ENCODE peak calls at places on chromosomes 13 and 19, in seven cellular contexts. D, B, V, R, E, S and L are unnamed samples.

GRCh38 chr13:39250440-39250839 is 212.2 kb downstream of the NHLRC3 start:
- DNase-seq in D (no peak), B (no peak), V (no peak), E (no peak), R (no peak), S (no peak), L (no peak)

GRCh38 chr13:48437381-48437780 is 24.5 kb upstream of the LPAR6 start:
- DNase-seq in B (peak), V (no peak), R (no peak), E (peak), D (peak), S (peak), L (peak)

GRCh38 chr13:33251131-33251629 is 34.4 kb downstream of the STARD13 start:
- DNase-seq in S (peak), D (no peak), V (no peak), R (no peak), B (peak), E (peak), L (peak)

GRCh38 chr19:45643024-45643926 is 4.1 kb upstream of the EML2 start:
- DNase-seq in B (peak), S (peak), R (peak), D (peak), V (peak), E (peak), L (peak)

GRCh38 chr19:45352471-45352870 is 11.9 kb downstream of the KLC3 start:
- DNase-seq in V (no peak), D (no peak), S (no peak), R (no peak), E (no peak), B (no peak), L (no peak)

GRCh38 chr19:44777715-44778347 is at the start of gene CBLC:
- DNase-seq in R (peak), V (no peak), S (no peak), D (peak), B (no peak), E (no peak), L (no peak)

GRCh38 chr19:18274776-18275356 is 614 bp upstream of the IQCN start:
- DNase-seq in R (peak), S (peak), V (peak), E (peak), B (peak), D (peak), L (peak)

GRCh38 chr19:29683009-29683408 is 17.7 kb downstream of the PLEKHF1 start:
- DNase-seq in B (no peak), E (no peak), D (no peak), S (no peak), V (no peak), R (no peak), L (no peak)

GRCh38 chr19:11168568-11168967 is 13.0 kb upstream of the SPC24 start:
- DNase-seq in E (no peak), V (no peak), S (peak), B (no peak), R (no peak), D (no peak), L (no peak)

GRCh38 chr13:104571161-104571889 is 1505.1 kb upstream of the SLC10A2 start:
- DNase-seq in E (peak), V (peak), S (peak), R (no peak), B (peak), D (peak), L (peak)

GRCh38 chr13:92974905-92975429 is 251.6 kb upstream of the GPC6 start:
- DNase-seq in S (no peak), B (no peak), R (no peak), D (no peak), V (no peak), E (no peak), L (no peak)

GRCh38 chr19:15913830-15914229 is 16.0 kb upstream of the CYP4F2 start:
- DNase-seq in R (no peak), S (no peak), B (no peak), E (no peak), D (no peak), V (no peak), L (no peak)

GRCh38 chr13:35279500-35279899 is 197.0 kb downstream of the MAB21L1 start:
- DNase-seq in D (no peak), S (no peak), V (no peak), R (no peak), B (no peak), E (no peak), L (no peak)

GRCh38 chr13:109768176-109768575 is 18.2 kb downstream of the IRS2 start:
- DNase-seq in E (no peak), V (no peak), R (no peak), D (no peak), B (no peak), S (no peak), L (no peak)

GRCh38 chr19:33677745-33678426 is 56.1 kb downstream of the CHST8 start:
- DNase-seq in D (no peak), R (no peak), E (no peak), B (no peak), V (no peak), S (no peak), L (no peak)

GRCh38 chr13:33411312-33411711 is 125.8 kb upstream of the STARD13 start:
- DNase-seq in R (no peak), D (no peak), B (no peak), S (no peak), E (no peak), V (no peak), L (no peak)

GRCh38 chr13:36131215-36131930 is at the start of gene DCLK1:
- DNase-seq in D (peak), E (peak), R (no peak), V (peak), S (no peak), B (peak), L (peak)

GRCh38 chr13:46812398-46812797 is 15.4 kb upstream of the ESD start:
- DNase-seq in R (no peak), D (no peak), V (no peak), E (no peak), B (no peak), S (no peak), L (no peak)

GRCh38 chr19:33501957-33502356 is 19.6 kb downstream of the PEPD start:
- DNase-seq in B (no peak), D (no peak), V (no peak), S (no peak), R (no peak), E (no peak), L (no peak)

GRCh38 chr13:112711528-112712265 is 21.9 kb downstream of the ATP11A start:
- DNase-seq in B (peak), D (peak), S (peak), R (peak), E (peak), V (no peak), L (peak)

GRCh38 chr13:29454931-29455481 is 140.5 kb downstream of the SLC7A1 start:
- DNase-seq in B (no peak), S (peak), D (no peak), R (no peak), E (no peak), V (peak), L (no peak)

GRCh38 chr13:33272531-33273124 is 12.9 kb downstream of the STARD13 start:
- DNase-seq in B (no peak), E (no peak), R (no peak), D (peak), S (no peak), V (no peak), L (no peak)

GRCh38 chr19:7294571-7295212 is 478 bp upstream of the INSR start:
- DNase-seq in D (peak), R (peak), S (peak), E (peak), B (peak), V (peak), L (peak)

GRCh38 chr13:23069571-23069970 is 111.2 kb upstream of the SGCG start:
- DNase-seq in S (peak), D (no peak), V (no peak), B (no peak), E (no peak), R (no peak), L (no peak)

GRCh38 chr19:40754611-40755247 is 3.7 kb downstream of the SNRPA start:
- DNase-seq in E (no peak), R (no peak), B (no peak), S (peak), V (peak), D (peak), L (no peak)

GRCh38 chr13:79901336-79901735 is 420.4 kb downstream of the NDFIP2 start:
- DNase-seq in D (no peak), B (no peak), E (no peak), S (peak), R (no peak), V (peak), L (no peak)

GRCh38 chr13:93698016-93698613 is 471.5 kb downstream of the GPC6 start:
- DNase-seq in V (no peak), S (no peak), D (no peak), B (no peak), E (no peak), R (no peak), L (no peak)

GRCh38 chr19:55528030-55528801 is 8.7 kb downstream of the SBK2 start:
- DNase-seq in R (no peak), D (peak), V (no peak), B (no peak), S (peak), E (no peak), L (no peak)

GRCh38 chr19:19619121-19619848 is 798 bp upstream of the PBX4 start:
- DNase-seq in V (no peak), D (no peak), E (no peak), R (no peak), S (no peak), B (no peak), L (no peak)

GRCh38 chr13:51931606-51932005 is 69.8 kb downstream of the CCDC70 start:
- DNase-seq in D (no peak), E (no peak), R (no peak), V (no peak), S (no peak), B (no peak), L (no peak)

GRCh38 chr13:98570929-98571372 is 6.0 kb downstream of the STK24 start:
- DNase-seq in D (no peak), V (no peak), B (peak), R (no peak), E (no peak), S (no peak), L (no peak)

GRCh38 chr19:12656899-12657571 is 9.5 kb downstream of the MAN2B1 start:
- DNase-seq in S (no peak), R (no peak), V (no peak), B (no peak), E (no peak), D (peak), L (no peak)

GRCh38 chr19:12655546-12655945 is 11.0 kb downstream of the MAN2B1 start:
- DNase-seq in E (no peak), D (no peak), V (no peak), R (no peak), B (no peak), S (no peak), L (no peak)

GRCh38 chr19:12652219-12652618 is 14.3 kb downstream of the MAN2B1 start:
- DNase-seq in E (no peak), D (no peak), S (no peak), B (no peak), R (no peak), V (no peak), L (no peak)

GRCh38 chr19:12660980-12661379 is 5.6 kb downstream of the MAN2B1 start:
- DNase-seq in R (no peak), S (no peak), V (no peak), E (no peak), B (no peak), D (no peak), L (no peak)

GRCh38 chr19:12657966-12658365 is 8.6 kb downstream of the MAN2B1 start:
- DNase-seq in V (no peak), E (no peak), B (no peak), R (no peak), S (no peak), D (no peak), L (no peak)
- TF ChIP-seq CTCF in V (no peak), E (no peak), B (no peak), R (no peak), S (no peak), D (no peak), L (no peak)

DNA sequence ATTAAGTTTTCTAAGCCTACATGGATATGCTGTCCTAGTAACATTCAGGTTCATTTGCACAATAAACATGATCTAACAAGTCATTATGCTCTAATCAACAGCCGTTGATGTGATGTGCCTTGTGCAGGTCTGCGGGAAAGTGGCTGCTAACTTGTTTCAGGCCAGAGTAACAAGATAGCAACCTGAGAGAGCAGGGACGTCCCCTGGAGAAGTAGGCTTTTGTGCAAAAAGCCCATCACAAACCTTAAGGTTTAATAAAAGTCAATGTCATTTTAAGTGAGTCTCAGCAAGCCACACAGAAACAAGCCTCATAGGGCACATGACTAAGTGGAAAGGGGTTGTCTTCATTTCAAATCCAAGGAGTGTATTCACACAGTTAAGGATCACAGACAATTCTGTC is 17.6 kb downstream of the FOXO1 start:
- DNase-seq in V (no peak), D (no peak), E (no peak), B (no peak), S (no peak), R (no peak), L (no peak)
- H3K27ac ChIP-seq in V (no peak), D (peak), E (no peak), B (peak), S (no peak), R (no peak), L (peak)

GRCh38 chr13:44191504-44192171 is 182.0 kb upstream of the SERP2 start:
- DNase-seq in E (peak), B (peak), S (peak), V (peak), R (no peak), D (peak), L (peak)
- TF ChIP-seq CTCF in E (peak), B (peak), S (peak), V (peak), R (peak), D (peak), L (peak)

DNA sequence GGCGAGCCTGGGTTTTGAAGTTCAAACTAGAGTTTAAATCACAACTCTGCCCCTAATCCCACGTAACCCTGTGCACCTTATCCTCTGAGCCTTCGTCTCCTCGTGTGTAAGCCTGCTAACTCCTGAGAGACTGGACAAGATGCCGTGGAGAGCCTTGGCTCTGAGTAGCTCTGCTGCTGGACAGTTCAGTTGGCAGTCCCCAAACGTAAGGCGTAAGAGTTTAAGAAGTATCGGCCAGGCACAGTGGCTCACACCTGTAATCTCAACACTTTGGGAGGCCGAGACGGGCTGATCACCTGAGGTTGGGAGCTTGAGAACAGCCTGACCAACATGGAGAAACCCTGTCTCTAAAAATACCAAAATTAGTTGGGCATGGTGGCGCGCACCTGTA is 4.7 kb upstream of the CD79A start:
- DNase-seq in B (no peak), D (no peak), S (no peak), V (no peak), R (no peak), E (no peak), L (no peak)
- H3K27ac ChIP-seq in B (no peak), D (no peak), S (no peak), V (peak), R (no peak), E (no peak), L (no peak)

GRCh38 chr13:52999093-52999696 is 29.4 kb upstream of the OLFM4 start:
- DNase-seq in S (no peak), B (no peak), E (no peak), D (no peak), R (no peak), V (no peak), L (no peak)
- TF ChIP-seq CTCF in S (no peak), B (no peak), E (no peak), D (no peak), R (no peak), V (no peak), L (no peak)

GRCh38 chr19:51354742-51355148 is 11.4 kb downstream of the ETFB start:
- DNase-seq in D (no peak), S (peak), E (no peak), V (no peak), R (no peak), B (no peak), L (no peak)
- H3K27ac ChIP-seq in D (no peak), S (no peak), E (no peak), V (no peak), R (no peak), B (no peak), L (no peak)

DNA sequence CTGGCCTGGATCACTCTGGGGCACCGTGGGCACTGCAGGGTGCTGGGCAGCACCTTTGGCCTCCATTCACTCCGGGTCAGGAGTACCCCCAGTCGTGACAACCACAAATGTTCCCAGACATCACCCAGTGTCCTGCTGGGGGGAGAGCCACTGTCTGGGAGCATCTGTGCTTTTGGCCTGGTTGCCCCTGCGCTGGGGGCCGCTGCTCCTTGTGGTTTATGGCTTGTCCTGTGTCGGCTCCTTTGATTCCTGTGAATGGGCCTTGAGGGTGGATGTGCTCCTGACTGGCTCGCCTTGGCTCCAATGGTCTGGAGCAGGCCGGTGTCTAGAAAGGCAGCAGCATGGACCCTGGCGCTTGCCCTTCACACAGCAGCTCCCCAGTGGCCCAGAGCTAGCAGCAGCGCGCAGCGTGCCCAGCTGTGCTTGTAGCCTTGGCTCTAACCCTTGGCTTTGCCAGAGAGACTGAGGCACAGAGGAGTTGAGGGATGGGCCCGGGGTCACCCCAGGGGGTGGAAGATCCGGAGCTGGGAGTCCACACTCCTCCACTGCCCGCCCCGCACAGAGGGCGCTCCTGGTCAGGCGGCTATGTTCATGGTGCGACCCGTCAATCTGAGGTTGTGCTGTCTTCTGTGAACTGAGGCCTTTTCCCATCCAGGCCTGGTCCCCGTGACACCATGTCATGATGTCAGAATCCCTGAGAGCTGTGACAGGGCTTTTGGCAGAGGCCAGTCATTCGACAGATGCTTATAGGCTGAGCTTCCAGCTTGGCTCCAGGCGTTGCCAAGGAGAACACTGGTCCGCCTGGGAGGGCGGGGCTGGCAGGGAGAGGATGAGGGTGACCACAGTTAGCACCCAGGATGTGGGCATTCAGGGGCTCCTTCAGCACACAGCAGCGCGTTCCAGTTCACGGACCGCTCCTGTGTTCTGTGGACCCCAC is 4.1 kb downstream of the DAZAP1 start:
- DNase-seq in B (no peak), V (no peak), D (peak), R (no peak), S (peak), E (peak), L (peak)
- TF ChIP-seq CTCF in B (no peak), V (no peak), D (no peak), R (no peak), S (no peak), E (no peak), L (no peak)

GRCh38 chr19:5632241-5632612 is 9.3 kb downstream of the SAFB start:
- DNase-seq in B (no peak), E (no peak), S (no peak), D (no peak), V (no peak), R (no peak), L (no peak)

GRCh38 chr19:5631511-5632240 is 8.8 kb downstream of the SAFB start:
- DNase-seq in R (no peak), B (peak), D (no peak), E (no peak), S (no peak), V (no peak), L (no peak)

GRCh38 chr19:5628470-5628869 is 5.6 kb downstream of the SAFB start:
- DNase-seq in B (no peak), E (no peak), R (no peak), S (peak), D (no peak), V (no peak), L (no peak)

GRCh38 chr19:5627395-5627904 is 4.6 kb downstream of the SAFB start:
- DNase-seq in D (peak), E (peak), B (peak), R (no peak), V (peak), S (peak), L (peak)

GRCh38 chr19:5628919-5629481 is 6.1 kb downstream of the SAFB start:
- DNase-seq in R (no peak), D (no peak), E (no peak), B (no peak), S (no peak), V (peak), L (no peak)
- H3K27ac ChIP-seq in R (no peak), D (no peak), E (no peak), B (no peak), S (no peak), V (peak), L (peak)